ENCODE peak calls at places on chromosomes 13 and 19, in six cellular contexts. R is progenitor cell of endocrine pancreas, J is astrocyte of the cerebellum, B is omental fat pad, X is endodermal cell, E is cardiac muscle cell. P is an unnamed sample.

GRCh38 chr13:63206431-63206830 is 1790.8 kb upstream of the PCDH20 start:
- DNase-seq in B (no peak), E (no peak), X (no peak), R (no peak), J (no peak), P (no peak)

GRCh38 chr13:94968040-94968756 is 255.9 kb upstream of the SOX21 start:
- DNase-seq in J (no peak), R (peak), E (peak), X (peak), B (no peak), P (no peak)

GRCh38 chr19:49809155-49809986 is 3.7 kb downstream of the FUZ start:
- DNase-seq in B (no peak), R (peak), E (peak), J (peak), X (peak), P (peak)

GRCh38 chr13:25301347-25302113 is at the start of gene NUP58:
- DNase-seq in E (peak), B (peak), X (peak), R (peak), J (peak), P (peak)

GRCh38 chr19:3608750-3609322 is 2.2 kb upstream of the TBXA2R start:
- DNase-seq in X (no peak), R (no peak), E (no peak), B (no peak), J (no peak), P (no peak)

GRCh38 chr19:47756953-47757608 is 11.7 kb downstream of the NOP53 start:
- DNase-seq in X (no peak), R (no peak), E (no peak), J (no peak), B (no peak), P (no peak)

GRCh38 chr13:38418286-38418685 is 68.6 kb downstream of the UFM1 start:
- DNase-seq in X (no peak), J (no peak), R (no peak), B (no peak), E (no peak), P (no peak)

GRCh38 chr19:8430650-8431049 is 14.1 kb upstream of the HNRNPM start:
- DNase-seq in X (no peak), J (no peak), E (no peak), B (no peak), R (no peak), P (no peak)

GRCh38 chr19:12721656-12722565 is 1.8 kb downstream of the TNPO2 start:
- DNase-seq in B (no peak), J (no peak), R (peak), E (peak), X (peak), P (peak)

GRCh38 chr19:48746738-48747575 is at the start of gene IZUMO1:
- DNase-seq in X (peak), B (peak), J (peak), R (peak), E (peak), P (no peak)

GRCh38 chr13:41196620-41197019 is 2.3 kb upstream of the KBTBD7 start:
- DNase-seq in J (no peak), B (no peak), R (no peak), E (no peak), X (no peak), P (no peak)

GRCh38 chr13:41603917-41604316 is 146.6 kb downstream of the RGCC start:
- DNase-seq in R (no peak), E (no peak), J (no peak), B (no peak), X (no peak), P (no peak)

GRCh38 chr19:9958451-9958850 is 22.1 kb upstream of the OLFM2 start:
- DNase-seq in J (peak), B (no peak), X (no peak), E (no peak), R (no peak), P (no peak)

GRCh38 chr13:99062593-99062992 is 84.7 kb upstream of the DOCK9 start:
- DNase-seq in J (peak), E (no peak), X (no peak), B (no peak), R (no peak), P (no peak)

GRCh38 chr13:112782433-112783010 is 92.7 kb downstream of the ATP11A start:
- DNase-seq in X (no peak), B (no peak), E (no peak), J (no peak), R (no peak), P (no peak)

GRCh38 chr19:33373701-33374405 is at the start of gene CEBPG:
- DNase-seq in B (no peak), X (no peak), R (peak), J (no peak), E (peak), P (no peak)

GRCh38 chr13:28819748-28820098 is 416 bp upstream of the MTUS2 start:
- DNase-seq in E (peak), B (no peak), J (no peak), R (peak), X (peak), P (peak)

GRCh38 chr13:25286308-25286968 is 850 bp downstream of the MTMR6 start:
- DNase-seq in J (no peak), R (no peak), B (no peak), X (peak), E (peak), P (no peak)

GRCh38 chr13:48647625-48648024 is 6.1 kb upstream of the CYSLTR2 start:
- DNase-seq in J (no peak), R (no peak), X (peak), E (no peak), B (no peak), P (no peak)
- TF ChIP-seq CTCF in J (no peak), R (peak), X (peak), E (no peak), B (no peak), P (no peak)

GRCh38 chr19:28984315-28984714 is 228.6 kb downstream of the UQCRFS1 start:
- DNase-seq in B (no peak), X (peak), E (no peak), J (no peak), R (no peak), P (no peak)

GRCh38 chr19:28985201-28985600 is 227.8 kb downstream of the UQCRFS1 start:
- DNase-seq in B (no peak), X (peak), J (no peak), E (no peak), R (no peak), P (no peak)

GRCh38 chr19:28977826-28978225 is 235.1 kb downstream of the UQCRFS1 start:
- DNase-seq in E (no peak), J (no peak), R (no peak), X (peak), B (no peak), P (no peak)

GRCh38 chr19:28981994-28982393 is 231.0 kb downstream of the UQCRFS1 start:
- DNase-seq in B (no peak), J (no peak), X (no peak), E (no peak), R (no peak), P (no peak)

DNA sequence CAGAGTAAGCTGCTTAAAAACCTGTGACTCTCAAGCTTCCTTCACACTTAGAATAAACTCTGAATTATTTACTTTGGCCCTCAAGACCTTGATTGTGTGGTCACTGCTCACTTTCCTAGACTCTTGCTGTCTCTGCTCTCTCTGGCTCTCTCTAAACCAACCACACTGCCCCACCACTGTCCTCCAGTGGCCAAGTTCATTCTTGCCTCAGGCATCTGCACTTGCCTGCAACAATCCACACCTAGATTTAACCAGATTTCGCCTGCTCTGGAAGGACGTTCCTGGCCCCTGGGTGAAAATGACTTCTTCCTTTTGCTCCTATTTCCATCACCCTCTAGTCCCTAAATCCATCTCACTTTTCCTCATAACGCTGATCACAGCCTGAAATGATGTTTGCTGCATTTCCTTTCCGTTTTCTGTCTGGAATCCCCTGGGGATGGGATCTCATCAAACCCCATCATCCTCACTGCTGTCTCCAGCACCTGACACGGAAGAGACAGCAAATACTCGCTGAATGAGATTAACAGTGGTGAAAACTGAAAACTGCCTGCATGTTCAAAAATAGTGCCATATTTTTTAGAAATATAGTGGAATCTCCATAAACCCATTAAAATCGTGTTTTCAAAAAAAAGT is 232.6 kb downstream of the UQCRFS1 start:
- DNase-seq in J (no peak), B (no peak), R (no peak), E (peak), X (peak), P (no peak)
- TF ChIP-seq CTCF in J (peak), B (no peak), R (peak), E (peak), X (peak), P (no peak)

DNA sequence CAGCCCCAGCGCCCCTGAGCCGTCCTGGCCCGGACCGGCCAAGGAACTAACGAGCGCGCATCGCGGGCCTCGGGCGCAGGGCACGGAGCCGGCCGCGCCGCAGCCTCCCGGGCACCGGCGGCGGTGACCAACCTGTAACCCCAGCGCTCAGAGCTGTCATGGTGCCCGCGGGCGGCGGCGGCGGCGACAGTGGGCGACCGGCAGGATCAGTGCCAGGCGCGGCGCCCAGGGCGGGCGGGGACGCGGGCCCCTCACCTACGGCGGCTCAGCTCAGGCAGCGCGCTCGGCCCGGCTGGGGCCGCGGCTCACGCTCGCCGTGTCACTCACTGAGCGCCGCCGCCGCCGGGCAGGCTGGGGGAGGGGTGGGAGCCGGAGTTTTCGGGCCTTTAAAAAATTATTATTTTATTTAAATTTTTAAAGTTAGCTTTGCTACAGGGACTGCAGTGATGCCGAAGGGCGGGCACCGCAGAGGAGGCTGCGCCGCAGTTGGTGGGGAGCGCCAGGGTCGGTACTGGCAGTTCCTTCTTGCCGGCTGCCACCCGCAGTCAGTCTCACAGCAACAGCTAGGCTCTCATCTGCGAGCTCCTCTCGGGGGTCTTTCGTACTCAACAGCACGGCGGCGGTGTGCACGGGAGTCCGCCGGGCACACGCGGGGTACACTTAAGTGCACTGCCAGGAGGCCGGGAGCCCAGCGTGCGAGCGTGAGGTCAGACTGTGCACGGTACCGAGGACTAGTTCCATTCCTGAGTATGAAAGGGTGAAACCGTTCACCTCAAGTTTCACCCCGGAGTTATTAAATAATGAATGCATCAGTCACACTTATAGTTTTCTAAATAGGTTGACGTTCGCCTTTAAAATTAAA is at the start of gene NALCN:
- DNase-seq in B (no peak), E (peak), R (peak), X (peak), J (no peak), P (no peak)
- TF ChIP-seq CTCF in B (no peak), E (no peak), R (no peak), X (no peak), J (no peak), P (no peak)

GRCh38 chr13:23628250-23628649 is 58.0 kb downstream of the TNFRSF19 start:
- DNase-seq in E (no peak), B (no peak), J (no peak), R (no peak), X (peak), P (no peak)
- TF ChIP-seq CTCF in E (no peak), B (no peak), J (no peak), R (peak), X (peak), P (no peak)

DNA sequence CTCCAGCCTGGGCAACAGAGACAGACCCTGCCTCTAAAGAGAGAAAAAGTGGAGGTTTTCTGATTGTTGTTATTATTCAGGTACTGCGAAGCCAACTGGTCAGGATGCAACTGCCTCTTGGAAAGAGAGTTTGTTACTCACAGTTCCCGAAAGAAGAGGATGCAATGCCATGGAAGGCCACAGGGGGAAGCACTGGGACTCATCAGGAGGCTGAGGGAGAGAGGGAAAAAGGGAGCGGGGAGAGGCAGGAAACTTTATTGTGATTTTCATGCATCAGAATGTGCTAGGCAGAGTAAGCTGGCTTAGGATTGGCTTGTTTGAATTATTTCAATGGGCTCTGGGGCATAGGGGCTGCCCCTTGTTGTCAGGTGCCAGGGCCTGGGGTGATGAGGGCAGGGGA is 27.6 kb downstream of the MYO9B start:
- DNase-seq in E (no peak), R (no peak), X (peak), B (no peak), J (no peak), P (no peak)
- TF ChIP-seq CTCF in E (peak), R (peak), X (peak), B (no peak), J (peak), P (no peak)

GRCh38 chr19:1224847-1225246 is 13.0 kb downstream of the CBARP start:
- DNase-seq in X (no peak), B (no peak), R (no peak), E (no peak), J (no peak), P (no peak)

GRCh38 chr19:1224047-1224825 is 13.6 kb downstream of the CBARP start:
- DNase-seq in R (no peak), E (no peak), B (no peak), X (no peak), J (no peak), P (no peak)

GRCh38 chr19:1222394-1222793 is 15.4 kb downstream of the CBARP start:
- DNase-seq in X (no peak), B (no peak), R (no peak), E (no peak), J (no peak), P (no peak)

GRCh38 chr19:1221904-1222255 is 15.9 kb downstream of the CBARP start:
- DNase-seq in J (no peak), E (no peak), B (no peak), R (no peak), X (no peak), P (no peak)

DNA sequence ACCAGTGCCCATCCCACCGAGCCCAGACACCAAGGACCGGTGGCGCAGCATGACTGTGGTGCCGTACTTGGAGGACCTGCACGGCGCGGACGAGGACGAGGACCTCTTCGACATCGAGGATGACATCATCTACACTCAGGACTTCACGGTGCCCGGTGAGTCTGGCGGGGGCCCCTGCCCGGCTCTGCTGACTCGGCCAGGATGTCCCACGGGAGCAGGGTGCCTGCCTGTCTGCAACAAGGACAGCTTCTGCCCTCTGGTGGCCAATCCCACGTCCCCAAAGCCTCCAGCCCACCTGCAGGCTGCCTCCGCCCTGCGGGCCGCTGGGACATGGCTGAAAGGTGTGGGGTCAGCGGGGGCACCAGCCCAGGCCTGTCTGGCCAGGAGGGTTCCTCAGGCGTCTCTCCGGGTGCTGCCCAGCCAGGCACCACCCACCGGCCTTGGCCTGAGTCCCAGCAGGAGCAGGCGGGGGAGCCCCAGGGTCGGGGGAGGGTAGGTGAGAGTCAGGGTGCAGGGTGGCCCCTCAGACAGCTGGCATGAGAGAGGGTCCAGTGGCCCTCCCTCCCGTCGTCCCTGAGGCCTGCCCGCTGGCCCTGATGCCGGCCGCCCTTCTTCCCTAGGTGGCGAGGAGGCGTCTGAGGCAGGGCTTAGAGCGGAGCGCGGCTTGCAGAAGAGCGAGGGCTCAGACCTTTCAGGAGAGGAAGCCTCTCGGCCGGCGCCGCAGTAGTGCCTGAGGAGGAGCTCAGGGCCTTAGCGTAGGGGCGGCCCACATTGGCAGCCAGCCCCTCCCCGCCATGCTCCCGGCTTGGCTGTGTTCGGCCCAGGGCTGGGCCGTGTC is 14.6 kb downstream of the CBARP start:
- DNase-seq in B (no peak), J (no peak), X (peak), R (no peak), E (no peak), P (no peak)
- TF ChIP-seq CTCF in B (no peak), J (peak), X (peak), R (peak), E (peak), P (no peak)

DNA sequence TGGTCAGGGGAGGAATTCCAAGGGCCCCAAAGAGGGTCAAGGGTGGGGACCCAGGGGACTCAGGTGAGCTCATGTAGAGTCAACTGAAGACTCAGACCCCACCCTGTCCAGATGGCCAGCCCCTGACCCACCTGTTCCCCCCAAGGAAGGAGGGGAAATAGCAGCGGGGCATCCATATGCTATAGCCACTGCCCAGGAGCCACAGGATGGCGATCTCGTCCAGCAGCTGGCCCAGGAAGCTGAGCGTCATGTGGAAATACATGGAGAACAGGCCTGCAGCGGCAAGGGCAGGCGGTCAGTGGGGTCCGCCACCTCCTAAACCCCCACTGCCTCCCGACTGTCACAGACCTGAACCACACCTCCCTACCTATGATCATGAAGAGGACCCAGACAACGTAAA is 21.4 kb downstream of the ACER1 start:
- DNase-seq in E (no peak), B (no peak), J (no peak), X (peak), R (no peak), P (no peak)
- TF ChIP-seq CTCF in E (peak), B (no peak), J (no peak), X (peak), R (no peak), P (no peak)

GRCh38 chr19:10965398-10965797 is 4.6 kb downstream of the SMARCA4 start:
- DNase-seq in B (no peak), E (no peak), R (no peak), J (no peak), X (no peak), P (no peak)

GRCh38 chr19:10971107-10971715 is 10.4 kb downstream of the SMARCA4 start:
- DNase-seq in X (no peak), E (no peak), J (no peak), R (no peak), B (no peak), P (no peak)

GRCh38 chr19:10966809-10967208 is 6.0 kb downstream of the SMARCA4 start:
- DNase-seq in X (no peak), J (no peak), R (no peak), B (no peak), E (no peak), P (no peak)

GRCh38 chr19:10964903-10965302 is 4.1 kb downstream of the SMARCA4 start:
- DNase-seq in X (no peak), B (no peak), R (no peak), E (no peak), J (no peak), P (no peak)

DNA sequence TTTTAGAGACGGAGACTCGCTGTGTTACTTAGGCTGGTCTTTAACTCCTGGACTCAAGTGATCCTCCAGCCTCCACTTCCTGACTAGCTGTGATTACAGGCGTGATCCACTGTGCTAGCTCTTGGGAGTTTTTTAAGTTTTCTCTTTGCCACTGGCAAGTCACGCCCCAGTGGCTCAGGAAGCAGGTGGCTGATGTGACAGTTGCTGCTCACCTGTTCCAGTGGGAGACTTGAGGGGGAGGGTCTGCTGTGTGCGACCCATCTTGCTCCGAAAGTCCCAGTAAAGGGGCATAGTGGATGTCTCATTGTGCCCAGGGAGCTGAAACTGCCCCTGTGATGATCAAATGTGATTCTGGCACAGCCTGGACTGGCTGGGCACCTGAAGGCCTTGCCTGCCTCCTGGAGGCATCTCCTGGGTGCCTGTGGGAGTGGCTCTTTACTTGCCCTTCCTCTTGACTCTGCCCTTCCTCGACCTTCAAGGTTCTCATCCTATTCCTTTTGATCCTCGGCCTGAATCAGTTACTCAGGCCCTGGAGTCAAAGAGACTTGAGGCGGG is 7.8 kb downstream of the SMARCA4 start:
- DNase-seq in J (no peak), B (no peak), X (no peak), R (no peak), E (no peak), P (peak)
- TF ChIP-seq CTCF in J (no peak), B (no peak), X (no peak), R (no peak), E (no peak), P (no peak)